ENCODE peak calls at places on chromosomes 12 and 14, in five cellular contexts. J is activated gamma-delta T cell treated with Interleukin-2 at 50 U/mL for 16 hours, H is foreskin fibroblast, R is ureter, V is choroid plexus epithelial cell. Q is an unnamed sample.

GRCh38 chr14:72737560-72737943 is 156.3 kb downstream of the DPF3 start:
- DNase-seq in H (no peak), V (no peak), R (no peak), J (no peak), Q (no peak)

GRCh38 chr12:12682284-12682683 is 13.7 kb downstream of the GPR19 start:
- DNase-seq in V (no peak), R (no peak), J (no peak), H (no peak), Q (no peak)

GRCh38 chr12:125065753-125066570 is 727 bp downstream of the AACS start:
- DNase-seq in V (no peak), R (no peak), H (no peak), J (no peak), Q (no peak)

GRCh38 chr12:52495385-52495784 is 2.3 kb upstream of the KRT6A start:
- DNase-seq in J (no peak), V (peak), R (no peak), H (no peak), Q (no peak)

GRCh38 chr12:101018540-101018939 is 191.5 kb downstream of the SLC5A8 start:
- DNase-seq in V (peak), J (no peak), H (peak), R (no peak), Q (peak)

GRCh38 chr14:75343914-75344313 is 65.3 kb downstream of the FOS start:
- DNase-seq in J (no peak), H (peak), V (peak), R (no peak), Q (no peak)

GRCh38 chr12:89016970-89017778 is 335.1 kb downstream of the DUSP6 start:
- DNase-seq in V (peak), R (peak), H (peak), J (peak), Q (peak)

GRCh38 chr12:12181516-12181915 is 85.3 kb downstream of the LRP6 start:
- DNase-seq in J (no peak), R (no peak), H (peak), V (no peak), Q (peak)

GRCh38 chr12:110661337-110661972 is 27.5 kb downstream of the HVCN1 start:
- DNase-seq in J (peak), R (peak), V (no peak), H (no peak), Q (no peak)

GRCh38 chr14:96905065-96905464 is 107.9 kb downstream of the VRK1 start:
- DNase-seq in V (no peak), J (no peak), R (no peak), H (no peak), Q (no peak)

GRCh38 chr14:60722163-60722835 is 1.9 kb downstream of the SIX4 start:
- DNase-seq in R (no peak), J (peak), V (peak), H (peak), Q (no peak)

GRCh38 chr12:114165921-114166320 is 199.8 kb upstream of the RBM19 start:
- DNase-seq in V (no peak), R (no peak), J (no peak), H (peak), Q (no peak)

GRCh38 chr14:69726761-69727511 is 40.0 kb upstream of the SRSF5 start:
- DNase-seq in R (peak), J (peak), V (peak), H (peak), Q (no peak)

GRCh38 chr12:119720349-119720748 is 52.4 kb downstream of the PRKAB1 start:
- DNase-seq in R (no peak), V (no peak), H (no peak), J (no peak), Q (no peak)

GRCh38 chr12:124433906-124434305 is 133.5 kb downstream of the NCOR2 start:
- DNase-seq in R (no peak), H (no peak), V (no peak), J (no peak), Q (no peak)

GRCh38 chr14:69712637-69713088 is 54.3 kb upstream of the SRSF5 start:
- DNase-seq in J (no peak), V (no peak), R (peak), H (no peak), Q (no peak)

GRCh38 chr12:124713436-124714082 is 146.1 kb upstream of the NCOR2 start:
- DNase-seq in V (peak), J (peak), R (no peak), H (peak), Q (peak)

GRCh38 chr12:34166427-34167060 is 144.2 kb downstream of the ALG10 start:
- DNase-seq in H (no peak), J (no peak), V (no peak), R (no peak), Q (no peak)

GRCh38 chr12:6613015-6613775 is 6.0 kb upstream of the CHD4 start:
- DNase-seq in J (peak), H (peak), V (peak), R (peak), Q (no peak)

GRCh38 chr12:2689879-2690278 is 104.9 kb upstream of the FKBP4 start:
- DNase-seq in H (no peak), V (no peak), J (no peak), R (no peak), Q (no peak)

GRCh38 chr14:84108746-84109457 is 1421.0 kb upstream of the FLRT2 start:
- DNase-seq in V (peak), R (no peak), J (no peak), H (peak), Q (no peak)

GRCh38 chr14:40058916-40059897 is 627.0 kb upstream of the FBXO33 start:
- DNase-seq in J (no peak), H (no peak), R (no peak), V (no peak), Q (peak)

GRCh38 chr12:98645572-98646067 is 530 bp downstream of the APAF1 start:
- DNase-seq in V (peak), H (peak), R (no peak), J (no peak), Q (no peak)

GRCh38 chr12:124655317-124656213 is 88.2 kb upstream of the NCOR2 start:
- DNase-seq in R (peak), H (peak), V (peak), J (no peak), Q (no peak)

GRCh38 chr12:1841606-1842182 is 21.3 kb downstream of the LRTM2 start:
- DNase-seq in R (no peak), H (no peak), V (no peak), J (no peak), Q (no peak)

Q was measured in epithelial cell of proximal tubule.